ENCODE peak calls at places on chromosomes 1 and 21, in six cellular contexts. A, J, C, O, T and G are unnamed samples.

GRCh38 chr1:95067069-95067468 is 5.7 kb downstream of the ALG14 start:
- DNase-seq in A (no peak), J (no peak), C (no peak), O (no peak), T (no peak), G (no peak)

GRCh38 chr1:23720256-23720995 is 22.8 kb upstream of the ELOA start:
- DNase-seq in A (no peak), J (no peak), C (no peak), O (no peak), T (no peak), G (no peak)

GRCh38 chr1:95207223-95207935 is 26.6 kb upstream of the RWDD3 start:
- DNase-seq in A (no peak), J (peak), C (peak), O (no peak), T (no peak), G (no peak)

GRCh38 chr1:63612564-63612963 is 19.4 kb downstream of the PGM1 start:
- DNase-seq in A (no peak), J (no peak), C (no peak), O (no peak), T (no peak), G (no peak)

GRCh38 chr1:230851291-230851691 is 17.0 kb downstream of the C1orf198 start:
- DNase-seq in A (peak), J (no peak), C (no peak), O (no peak), T (no peak), G (no peak)

GRCh38 chr21:38944903-38945302 is 139.2 kb downstream of the ETS2 start:
- DNase-seq in A (peak), J (no peak), C (no peak), O (no peak), T (peak), G (no peak)

GRCh38 chr1:17551755-17552234 is 12.3 kb downstream of the ARHGEF10L start:
- DNase-seq in A (no peak), J (peak), C (peak), O (no peak), T (no peak), G (no peak)

GRCh38 chr1:233113009-233113712 is 162.8 kb downstream of the NTPCR start:
- DNase-seq in A (no peak), J (peak), C (peak), O (no peak), T (no peak), G (peak)

GRCh38 chr1:36572142-36572715 is 89.5 kb upstream of the CSF3R start:
- DNase-seq in A (no peak), J (no peak), C (no peak), O (no peak), T (no peak), G (no peak)

GRCh38 chr1:32937061-32937460 is 27.5 kb downstream of the RNF19B start:
- DNase-seq in A (no peak), J (no peak), C (no peak), O (no peak), T (no peak), G (no peak)

GRCh38 chr1:159924025-159924790 is 1.1 kb downstream of the TAGLN2 start:
- DNase-seq in A (no peak), J (peak), C (peak), O (peak), T (no peak), G (peak)

GRCh38 chr21:45556302-45556644 is 14.0 kb upstream of the SLC19A1 start:
- DNase-seq in A (no peak), J (no peak), C (no peak), O (no peak), T (no peak), G (no peak)

GRCh38 chr1:153343811-153344717 is 4.6 kb downstream of the PGLYRP4 start:
- DNase-seq in A (no peak), J (no peak), C (no peak), O (no peak), T (no peak), G (no peak)

GRCh38 chr1:158016651-158017335 is 23.3 kb downstream of the KIRREL1 start:
- DNase-seq in A (no peak), J (no peak), C (no peak), O (no peak), T (no peak), G (no peak)

GRCh38 chr1:206036661-206037455 is 13.2 kb upstream of the CTSE start:
- DNase-seq in A (no peak), J (no peak), C (no peak), O (no peak), T (no peak), G (no peak)

GRCh38 chr1:229086686-229087085 is 184.2 kb upstream of the RAB4A start:
- DNase-seq in A (no peak), J (no peak), C (no peak), O (no peak), T (no peak), G (no peak)

GRCh38 chr1:24108334-24109165 is 3.4 kb downstream of the MYOM3 start:
- DNase-seq in A (no peak), J (no peak), C (no peak), O (no peak), T (no peak), G (no peak)

GRCh38 chr1:109392037-109392787 is 5.5 kb downstream of the SORT1 start:
- DNase-seq in A (no peak), J (no peak), C (peak), O (no peak), T (no peak), G (no peak)

GRCh38 chr21:31316488-31317169 is 27.4 kb downstream of the TIAM1 start:
- DNase-seq in A (no peak), J (no peak), C (no peak), O (no peak), T (no peak), G (no peak)

GRCh38 chr1:247517795-247518612 is 18.2 kb downstream of the OR2C3 start:
- DNase-seq in A (no peak), J (no peak), C (peak), O (no peak), T (no peak), G (no peak)

GRCh38 chr1:103525114-103525606 is 339 bp upstream of the RNPC3 start:
- DNase-seq in A (no peak), J (no peak), C (no peak), O (no peak), T (no peak), G (no peak)

GRCh38 chr1:160741597-160742348 is 2.7 kb downstream of the SLAMF7 start:
- DNase-seq in A (peak), J (no peak), C (no peak), O (no peak), T (no peak), G (peak)

GRCh38 chr21:41932576-41933258 is 21.1 kb downstream of the C2CD2 start:
- DNase-seq in A (no peak), J (no peak), C (peak), O (no peak), T (no peak), G (no peak)

GRCh38 chr1:92916899-92917298 is 44.4 kb downstream of the DIPK1A start:
- DNase-seq in A (no peak), J (no peak), C (no peak), O (no peak), T (no peak), G (no peak)

GRCh38 chr1:177185209-177185608 is 14.5 kb downstream of the BRINP2 start:
- DNase-seq in A (peak), J (no peak), C (no peak), O (no peak), T (no peak), G (no peak)

GRCh38 chr1:204466416-204467405 is 27.9 kb downstream of the PIK3C2B start:
- DNase-seq in A (no peak), J (no peak), C (peak), O (no peak), T (no peak), G (no peak)

GRCh38 chr1:10250663-10251062 is 40.3 kb downstream of the KIF1B start:
- DNase-seq in A (no peak), J (no peak), C (no peak), O (no peak), T (no peak), G (no peak)

GRCh38 chr1:99970713-99971255 is 988 bp downstream of the SLC35A3 start:
- DNase-seq in A (no peak), J (peak), C (no peak), O (no peak), T (no peak), G (no peak)

GRCh38 chr1:35932158-35932636 is 1.3 kb downstream of the AGO3 start:
- DNase-seq in A (no peak), J (no peak), C (no peak), O (no peak), T (no peak), G (no peak)